ENCODE peak calls at places on chromosomes 16 and 17, in nine cellular contexts. Q, N, R, Z, F, H, L, U and X are unnamed samples.

GRCh38 chr17:75447951-75448856 is 8.2 kb upstream of the TMEM94 start:
- DNase-seq in Q (no peak), N (no peak), R (no peak), Z (no peak), F (no peak), H (no peak), L (no peak), U (no peak), X (no peak)

GRCh38 chr17:39236383-39236927 is 10.7 kb upstream of the STAC2 start:
- DNase-seq in Q (no peak), N (no peak), R (no peak), Z (no peak), F (no peak), H (no peak), L (no peak), U (no peak), X (no peak)

GRCh38 chr17:148757-149156 is 11.4 kb downstream of the SCGB1C2 start:
- DNase-seq in Q (no peak), N (no peak), R (no peak), Z (no peak), F (no peak), H (no peak), L (no peak), U (no peak), X (no peak)

GRCh38 chr17:74749262-74750038 is 1.0 kb downstream of the NHERF1 start:
- DNase-seq in Q (peak; percentile 80), N (no peak), R (peak; percentile 33), Z (no peak), F (no peak), H (no peak), L (no peak), U (peak; percentile 50), X (no peak)

GRCh38 chr17:72588561-72588960 is 467.7 kb downstream of the SOX9 start:
- DNase-seq in Q (no peak), N (no peak), R (no peak), Z (no peak), F (no peak), H (no peak), L (no peak), U (no peak), X (no peak)

GRCh38 chr16:21987498-21987897 is 13.4 kb downstream of the PDZD9 start:
- DNase-seq in Q (no peak), N (no peak), R (no peak), Z (no peak), F (no peak), H (no peak), L (no peak), U (no peak), X (no peak)

GRCh38 chr17:7886227-7887037 is 2.2 kb upstream of the CHD3 start:
- DNase-seq in Q (peak; percentile 83), N (peak; percentile 69), R (peak; percentile 30), Z (peak; percentile 27), F (peak; percentile 63), H (peak; percentile 62), L (no peak), U (no peak), X (no peak)

GRCh38 chr16:78177927-78178326 is 78.5 kb downstream of the WWOX start:
- DNase-seq in Q (no peak), N (no peak), R (no peak), Z (peak; percentile 19), F (no peak), H (no peak), L (no peak), U (no peak), X (no peak)

GRCh38 chr16:47475786-47476185 is 14.7 kb downstream of the PHKB start:
- DNase-seq in Q (no peak), N (no peak), R (no peak), Z (no peak), F (no peak), H (no peak), L (no peak), U (no peak), X (no peak)

GRCh38 chr17:14103821-14104220 is 34.5 kb downstream of the COX10 start:
- DNase-seq in Q (no peak), N (no peak), R (no peak), Z (no peak), F (no peak), H (no peak), L (no peak), U (no peak), X (no peak)

GRCh38 chr17:65987988-65988387 is 203.9 kb downstream of the CEP112 start:
- DNase-seq in Q (no peak), N (peak; percentile 49), R (peak; percentile 8), Z (peak; percentile 23), F (no peak), H (peak; percentile 6), L (no peak), U (no peak), X (no peak)

GRCh38 chr16:88526906-88527185 is 43.4 kb upstream of the ZC3H18 start:
- DNase-seq in Q (no peak), N (no peak), R (no peak), Z (no peak), F (no peak), H (no peak), L (no peak), U (no peak), X (no peak)

GRCh38 chr17:1420163-1420562 is 20.1 kb upstream of the YWHAE start:
- DNase-seq in Q (no peak), N (no peak), R (no peak), Z (no peak), F (no peak), H (no peak), L (no peak), U (no peak), X (no peak)

GRCh38 chr16:57283214-57283955 is 1.1 kb downstream of the PLLP start:
- DNase-seq in Q (no peak), N (no peak), R (peak; percentile 28), Z (no peak), F (no peak), H (no peak), L (no peak), U (no peak), X (no peak)

GRCh38 chr16:75764154-75764768 is 38.0 kb upstream of the CPHXL start:
- DNase-seq in Q (peak; percentile 67), N (peak; percentile 60), R (peak; percentile 36), Z (peak; percentile 58), F (peak; percentile 32), H (peak; percentile 68), L (no peak), U (peak; percentile 20), X (no peak)

GRCh38 chr17:67441052-67441738 is 64.1 kb downstream of the PITPNC1 start:
- DNase-seq in Q (peak; percentile 77), N (no peak), R (peak; percentile 24), Z (no peak), F (peak; percentile 82), H (peak; percentile 93), L (no peak), U (no peak), X (peak; percentile 6)

GRCh38 chr17:74750327-74751069 is 2.1 kb downstream of the NHERF1 start:
- DNase-seq in Q (no peak), N (no peak), R (peak; percentile 62), Z (no peak), F (no peak), H (no peak), L (no peak), U (no peak), X (no peak)

GRCh38 chr17:52758481-52758880 is 600.0 kb upstream of the CA10 start:
- DNase-seq in Q (no peak), N (no peak), R (no peak), Z (no peak), F (no peak), H (no peak), L (no peak), U (no peak), X (no peak)

GRCh38 chr16:5972747-5973146 is 875.2 kb upstream of the EEF2KMT start:
- DNase-seq in Q (no peak), N (no peak), R (no peak), Z (no peak), F (no peak), H (no peak), L (no peak), U (no peak), X (no peak)

GRCh38 chr17:81258292-81258691 is 19.2 kb downstream of the NDUFAF8 start:
- DNase-seq in Q (no peak), N (peak; percentile 73), R (no peak), Z (no peak), F (no peak), H (no peak), L (no peak), U (no peak), X (no peak)

GRCh38 chr16:21100447-21100846 is 50.2 kb downstream of the DNAH3 start:
- DNase-seq in Q (no peak), N (no peak), R (peak; percentile 7), Z (no peak), F (no peak), H (no peak), L (no peak), U (no peak), X (no peak)

GRCh38 chr16:57153841-57154240 is 32.0 kb downstream of the PSME3IP1 start:
- DNase-seq in Q (no peak), N (no peak), R (no peak), Z (no peak), F (no peak), H (no peak), L (no peak), U (no peak), X (no peak)

GRCh38 chr17:64457156-64457555 is 8.2 kb downstream of the MILR1 start:
- DNase-seq in Q (no peak), N (no peak), R (no peak), Z (no peak), F (no peak), H (no peak), L (no peak), U (no peak), X (no peak)

GRCh38 chr17:78367193-78367592 is 7.3 kb upstream of the SOCS3 start:
- DNase-seq in Q (no peak), N (no peak), R (no peak), Z (no peak), F (no peak), H (no peak), L (no peak), U (no peak), X (no peak)